ENCODE peak calls at places on chromosomes 5 and 9, in eight cellular contexts. R, H, U, D, S, A, N and Y are unnamed samples. For H3K36me3, the result is how much of the 10 kb centered on the place peaks cover.

GRCh38 chr5:66661149-66661548 is 65.0 kb downstream of the MAST4 start:
- DNase-seq in N (peak), D (no peak), H (peak), A (no peak), U (no peak), S (no peak), R (no peak), Y (no peak)

GRCh38 chr5:96530901-96531300 is 97.9 kb upstream of the PCSK1 start:
- DNase-seq in H (no peak), A (no peak), U (no peak), S (no peak), R (no peak), N (no peak), D (no peak), Y (no peak)

GRCh38 chr5:82023530-82024095 is 51.8 kb downstream of the ATG10 start:
- DNase-seq in U (no peak), A (no peak), R (no peak), D (no peak), H (no peak), N (peak), S (no peak), Y (no peak)

GRCh38 chr5:39447968-39448367 is 23.2 kb upstream of the DAB2 start:
- DNase-seq in H (peak), D (no peak), R (no peak), A (no peak), S (peak), U (no peak), N (no peak), Y (peak)

GRCh38 chr9:16154570-16155078 is 601.8 kb downstream of the CCDC171 start:
- DNase-seq in N (no peak), D (no peak), R (no peak), A (no peak), S (peak), U (no peak), H (peak), Y (no peak)

GRCh38 chr5:123807177-123807900 is 295.4 kb downstream of the CSNK1G3 start:
- DNase-seq in U (no peak), H (peak), N (peak), A (no peak), S (peak), R (peak), D (no peak), Y (no peak)

GRCh38 chr5:76371955-76372319 is 31.1 kb upstream of the IQGAP2 start:
- DNase-seq in D (peak), U (no peak), H (no peak), N (no peak), R (peak), S (peak), A (no peak), Y (no peak)

GRCh38 chr9:91782711-91783214 is 167.3 kb downstream of the ROR2 start:
- DNase-seq in S (no peak), N (no peak), A (no peak), D (no peak), U (no peak), H (no peak), R (no peak), Y (no peak)

GRCh38 chr5:173882632-173883031 is 5.5 kb upstream of the CPEB4 start:
- DNase-seq in N (no peak), U (no peak), R (peak), D (peak), H (peak), S (peak), A (peak), Y (no peak)

DNA sequence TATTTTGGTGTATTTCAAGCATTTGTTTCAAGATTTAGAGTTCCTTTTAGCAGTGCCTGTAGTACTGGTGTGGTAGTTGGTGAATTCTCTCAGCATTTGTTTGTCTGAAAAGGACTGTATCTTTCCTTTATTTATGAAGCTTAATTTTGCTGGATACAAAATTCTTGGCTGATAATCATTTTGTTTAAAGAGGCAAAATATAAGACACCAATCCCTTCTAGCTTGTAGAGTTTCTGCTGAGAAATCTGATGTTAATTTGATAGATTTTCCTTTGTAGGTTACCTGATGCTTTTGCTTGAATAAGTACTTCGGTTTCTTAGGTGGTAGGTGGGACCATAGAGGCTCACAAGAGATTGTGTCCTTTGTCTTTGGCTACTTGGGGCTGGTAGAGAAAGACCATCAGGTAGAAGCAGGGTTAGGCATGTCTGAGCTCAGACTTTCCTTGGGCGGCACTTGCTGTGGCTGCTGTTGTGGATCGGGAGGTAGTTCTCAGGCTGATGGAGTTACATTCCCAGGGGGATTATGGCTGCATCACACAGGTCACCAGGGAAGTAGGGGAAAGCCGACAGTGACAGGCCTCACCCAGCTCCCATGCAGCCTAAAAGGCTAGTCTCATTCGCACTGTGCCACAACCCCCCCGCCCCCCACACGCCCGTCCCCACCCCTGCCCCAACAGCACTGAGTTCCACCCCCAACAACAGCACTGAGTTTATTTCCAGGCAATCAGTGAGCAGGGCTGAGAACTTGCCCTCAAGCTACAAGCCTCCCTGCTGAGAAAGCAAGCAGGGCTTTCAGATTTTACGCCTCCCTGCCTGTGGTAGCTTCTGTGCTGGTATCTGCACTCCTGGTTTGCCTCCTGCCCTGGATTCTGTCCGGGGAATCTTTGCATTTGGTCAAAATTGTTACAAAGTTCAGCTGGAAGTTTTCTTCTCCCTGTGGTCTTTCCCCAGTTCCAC is 127.1 kb upstream of the GLRA1 start:
- DNase-seq in R (no peak), U (no peak), D (no peak), S (no peak), A (no peak), H (no peak), N (no peak), Y (no peak)
- H2AFZ ChIP-seq in R (no peak), U (no peak), D (no peak), S (no peak), A (no peak), H (no peak), N (no peak), Y (no peak)

GRCh38 chr5:61425918-61426317 is 93.9 kb downstream of the ZSWIM6 start:
- DNase-seq in N (no peak), H (no peak), A (no peak), U (no peak), R (no peak), D (no peak), S (no peak), Y (no peak)
- H3K36me3 ChIP-seq in N (under half), H (under half), A (under half), U (under half), R (under half), D (under half), S (under half), Y (under half)

DNA sequence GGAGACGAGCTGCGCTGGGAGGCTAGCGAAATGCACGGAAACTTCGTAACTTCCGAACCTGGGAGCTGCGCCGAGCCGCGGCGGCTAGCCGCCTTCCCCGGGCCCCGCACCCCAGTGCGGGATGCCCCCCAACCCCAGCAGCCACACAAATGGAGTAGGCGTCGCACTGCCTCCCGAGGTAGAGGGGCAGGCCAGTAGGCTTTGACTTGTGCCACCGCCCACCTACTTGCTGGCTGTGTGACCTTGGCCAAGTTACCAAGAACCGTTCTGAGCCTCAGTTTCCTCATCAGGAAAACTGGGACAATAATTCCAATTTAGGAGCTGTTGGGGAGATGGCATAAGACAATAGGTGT is 540 bp upstream of the STRBP start:
- DNase-seq in D (no peak), H (no peak), R (no peak), A (no peak), N (no peak), U (no peak), S (no peak), Y (no peak)
- H2AFZ ChIP-seq in D (peak), H (peak), R (peak), A (peak), N (peak), U (peak), S (peak), Y (peak)

DNA sequence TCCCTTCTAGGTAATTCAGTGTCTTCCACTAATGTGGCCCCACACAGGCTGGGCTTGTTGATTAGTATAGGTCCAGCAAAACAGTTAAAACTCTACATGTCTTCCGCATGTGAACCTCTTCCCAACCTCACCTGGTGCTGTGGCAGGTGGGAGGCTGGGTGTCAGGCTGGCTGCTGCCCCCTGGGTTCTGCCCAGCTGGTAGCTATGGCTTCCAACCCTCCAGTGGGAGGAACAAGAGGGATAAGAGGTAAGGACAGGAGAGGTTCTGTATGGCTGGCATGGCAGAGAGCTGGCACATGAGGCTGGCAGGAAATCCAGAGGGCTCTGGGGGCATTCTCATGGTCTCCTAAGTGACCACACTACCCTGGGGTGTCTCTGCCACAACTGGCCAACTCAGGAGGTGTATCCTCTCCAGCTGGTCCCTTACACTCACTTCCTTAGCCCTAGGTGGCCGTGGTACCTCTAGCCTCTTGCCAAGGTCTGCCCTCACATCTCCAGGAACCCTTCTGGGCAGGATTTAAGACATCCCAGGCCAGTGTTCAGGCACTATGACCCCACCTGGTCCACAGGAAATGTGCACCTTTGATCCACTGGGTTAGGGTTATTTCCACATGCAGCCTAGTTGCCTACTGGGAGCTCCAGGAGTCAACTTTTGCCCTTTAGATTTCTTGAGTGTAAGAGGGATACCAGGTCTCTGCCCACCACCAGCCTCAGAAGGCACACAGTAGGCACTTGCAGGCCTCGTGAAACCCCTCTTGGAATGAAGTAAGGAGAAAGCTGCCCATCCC is 41.7 kb downstream of the AHRR start:
- DNase-seq in S (no peak), R (no peak), U (no peak), D (no peak), H (no peak), A (no peak), N (no peak), Y (peak)
- H3K36me3 ChIP-seq in S (under half), R (under half), U (under half), D (under half), H (under half), A (under half), N (under half), Y (half or more)